ENCODE peak calls at places on chromosomes 11 and 22, in four cellular contexts. Y, L, K and C are unnamed samples. For H3K4me1 and H3K9me3, the result is how much of the 10 kb centered on the place peaks cover.

GRCh38 chr11:120383518-120384155 is 47.4 kb downstream of the ARHGEF12 start:
- DNase-seq in Y (no peak), L (no peak), K (no peak), C (no peak)

GRCh38 chr11:114175706-114176105 is 116.2 kb downstream of the ZBTB16 start:
- DNase-seq in Y (no peak), L (no peak), K (no peak), C (peak)

GRCh38 chr11:57491371-57492061 is 24.0 kb downstream of the SLC43A1 start:
- DNase-seq in Y (peak), L (no peak), K (peak), C (peak)

GRCh38 chr11:63770763-63771162 is 2.2 kb upstream of the ZFTA start:
- DNase-seq in Y (no peak), L (no peak), K (no peak), C (no peak)

GRCh38 chr11:117430293-117430955 is 102.8 kb downstream of the CEP164 start:
- DNase-seq in Y (no peak), L (no peak), K (no peak), C (no peak)

GRCh38 chr11:4851033-4851432 is 2.0 kb upstream of the OR51S1 start:
- DNase-seq in Y (no peak), L (no peak), K (no peak), C (no peak)

GRCh38 chr11:72069787-72070251 is 10.5 kb downstream of the NUMA1 start:
- DNase-seq in Y (peak), L (peak), K (no peak), C (peak)

GRCh38 chr11:73175551-73176144 is 33.5 kb upstream of the FCHSD2 start:
- DNase-seq in Y (no peak), L (peak), K (no peak), C (no peak)

GRCh38 chr11:93577291-93577690 is 34.1 kb upstream of the SMCO4 start:
- DNase-seq in Y (no peak), L (no peak), K (no peak), C (no peak)

GRCh38 chr11:11476499-11476898 is 123.4 kb upstream of the CSNK2A3 start:
- DNase-seq in Y (no peak), L (no peak), K (no peak), C (no peak)

GRCh38 chr11:64553554-64554201 is 37.3 kb upstream of the SLC22A12 start:
- DNase-seq in Y (peak), L (peak), K (peak), C (peak)

GRCh38 chr22:21861856-21862255 is 5.6 kb downstream of the MAPK1 start:
- DNase-seq in Y (no peak), L (no peak), K (no peak), C (no peak)

GRCh38 chr11:113681711-113682410 is 24.2 kb downstream of the TMPRSS5 start:
- DNase-seq in Y (no peak), L (no peak), K (no peak), C (no peak)

GRCh38 chr22:46487318-46487717 is 50.1 kb downstream of the CELSR1 start:
- DNase-seq in Y (no peak), L (no peak), K (no peak), C (peak)

GRCh38 chr11:131392528-131393255 is 22.3 kb downstream of the NTM start:
- DNase-seq in Y (no peak), L (no peak), K (no peak), C (no peak)

GRCh38 chr22:32788884-32789624 is 12.5 kb upstream of the TIMP3 start:
- DNase-seq in Y (no peak), L (no peak), K (no peak), C (no peak)

GRCh38 chr22:46368422-46368821 is 32.9 kb downstream of the TRMU start:
- DNase-seq in Y (no peak), L (no peak), K (no peak), C (no peak)

GRCh38 chr11:75462117-75462653 is 29.2 kb upstream of the KLHL35 start:
- DNase-seq in Y (no peak), L (no peak), K (no peak), C (no peak)

GRCh38 chr11:75467311-75467710 is 34.3 kb upstream of the KLHL35 start:
- DNase-seq in Y (no peak), L (no peak), K (no peak), C (no peak)

GRCh38 chr11:75461136-75461535 is 28.1 kb upstream of the KLHL35 start:
- DNase-seq in Y (no peak), L (no peak), K (no peak), C (no peak)

GRCh38 chr11:75465701-75466531 is 32.9 kb upstream of the KLHL35 start:
- DNase-seq in Y (no peak), L (no peak), K (no peak), C (peak)

DNA sequence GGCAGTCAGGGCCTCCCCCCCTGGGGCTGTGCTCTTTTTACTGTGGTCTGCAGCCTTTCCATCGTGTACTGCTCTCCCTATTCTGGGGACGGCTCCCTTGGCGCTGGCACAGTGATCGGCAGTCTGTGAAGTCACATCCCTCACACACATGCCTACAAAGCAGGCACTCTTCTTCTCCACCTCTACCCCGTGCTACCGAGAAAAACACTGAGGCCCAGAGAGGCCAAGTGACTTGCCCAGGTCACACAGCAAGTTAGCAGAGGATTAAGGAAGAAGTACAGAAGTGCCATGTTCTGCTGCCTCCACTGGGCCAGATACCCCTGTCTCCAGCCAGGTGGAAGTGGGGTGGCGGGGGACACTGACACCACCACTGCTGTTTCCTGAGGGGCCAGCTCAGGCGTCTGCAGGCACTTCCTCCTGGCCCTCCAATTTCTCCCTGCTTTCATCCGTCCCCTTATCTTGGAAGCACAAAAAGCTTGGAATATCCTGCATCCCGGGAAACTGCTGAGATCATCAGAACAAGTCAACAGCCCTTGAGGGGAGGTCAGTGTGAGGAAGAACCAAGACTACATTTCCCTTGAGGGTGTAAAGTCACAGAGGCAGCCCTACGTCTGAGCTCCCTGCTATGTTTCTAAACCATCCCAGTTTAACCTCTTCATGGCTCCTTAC is 30.2 kb upstream of the KLHL35 start:
- DNase-seq in Y (no peak), L (no peak), K (no peak), C (no peak)
- H3K4me1 ChIP-seq in Y (under half), L (under half), K (under half), C (under half)

GRCh38 chr22:49613871-49614270 is 213.8 kb downstream of the BRD1 start:
- DNase-seq in Y (no peak), L (no peak), K (no peak), C (no peak)

GRCh38 chr22:49609207-49609876 is 218.3 kb downstream of the BRD1 start:
- DNase-seq in Y (no peak), L (no peak), K (no peak), C (no peak)

GRCh38 chr22:49616356-49617231 is 211.1 kb downstream of the BRD1 start:
- DNase-seq in Y (no peak), L (no peak), K (no peak), C (no peak)

GRCh38 chr22:49614966-49615965 is 212.4 kb downstream of the BRD1 start:
- DNase-seq in Y (no peak), L (no peak), K (no peak), C (peak)

DNA sequence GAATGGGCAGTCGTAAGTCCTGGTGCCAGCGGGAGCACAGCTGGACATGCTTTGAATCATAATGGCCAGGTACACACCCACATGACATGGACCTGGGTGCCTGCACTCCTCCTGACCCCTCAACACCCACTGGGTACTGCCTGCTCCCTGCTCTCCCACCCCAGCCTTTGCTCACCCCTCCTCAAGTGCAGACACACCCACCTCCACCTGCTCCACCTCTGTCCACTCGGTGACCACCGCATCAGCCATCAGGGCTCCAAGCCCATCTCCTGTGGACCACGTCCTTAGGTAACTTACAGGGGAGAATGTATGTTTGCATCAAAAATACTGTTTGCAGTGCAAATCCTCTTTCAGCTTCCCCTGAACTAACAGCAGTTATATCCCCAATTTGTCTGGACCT is 214.6 kb downstream of the BRD1 start:
- DNase-seq in Y (no peak), L (no peak), K (no peak), C (no peak)
- H3K9me3 ChIP-seq in Y (under half), L (under half), K (under half), C (under half)

DNA sequence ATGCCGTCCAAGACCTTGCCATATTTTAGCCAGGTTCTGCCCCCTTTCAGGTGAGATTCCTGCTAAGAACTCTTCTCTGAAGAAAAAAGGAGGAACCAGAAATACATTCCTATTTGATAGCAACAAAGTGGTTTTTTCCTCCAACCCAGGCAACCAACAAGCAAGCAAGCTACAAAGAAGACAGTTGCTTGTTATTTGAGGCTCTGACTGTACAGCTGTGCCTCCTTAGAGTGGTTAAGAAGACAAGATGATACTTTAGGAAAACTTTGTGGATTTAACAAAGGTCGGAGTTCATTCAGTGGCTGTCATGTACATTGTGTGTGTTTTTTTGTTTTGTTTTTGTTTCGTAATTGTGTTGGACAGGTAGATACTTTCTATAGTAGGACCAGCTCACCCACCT is 21.7 kb downstream of the TEAD1 start:
- DNase-seq in Y (no peak), L (no peak), K (no peak), C (no peak)
- H3K4me1 ChIP-seq in Y (under half), L (under half), K (under half), C (half or more)

DNA sequence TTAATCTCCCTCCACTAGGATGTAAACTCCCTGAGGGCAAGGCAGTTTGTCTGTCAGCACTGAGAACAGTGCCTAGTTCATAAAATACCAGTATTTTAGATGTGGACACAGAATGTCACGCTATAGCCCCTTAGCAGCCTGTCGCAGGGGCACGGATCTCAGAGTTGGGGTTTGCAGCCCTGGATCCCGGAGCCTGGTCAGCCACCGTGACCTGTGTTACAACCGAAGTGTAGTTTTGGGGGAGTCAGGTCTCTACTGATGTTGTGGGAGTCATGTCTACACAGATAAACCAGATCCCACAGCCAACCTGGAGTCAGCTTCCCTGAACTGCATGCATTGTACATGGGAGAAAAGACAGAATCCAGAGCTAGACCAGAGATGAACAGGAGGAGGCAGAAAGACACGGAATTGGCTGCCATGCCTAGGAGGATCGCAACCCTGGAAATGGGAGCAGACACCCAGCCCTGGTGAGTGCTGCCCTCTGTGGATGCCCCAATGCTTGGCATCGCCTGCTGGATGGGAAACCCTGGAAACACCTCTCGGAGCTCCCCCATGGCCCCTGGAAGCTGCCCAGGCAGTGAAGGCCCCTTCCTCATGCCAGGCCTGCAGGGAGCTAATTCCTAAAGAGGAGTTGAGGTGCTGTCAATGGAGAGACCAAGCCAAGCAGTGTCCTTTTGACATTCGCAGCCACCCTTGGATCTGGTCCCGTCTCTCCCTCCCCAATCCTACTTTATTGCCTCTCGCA is 851.3 kb downstream of the TBC1D22A start:
- DNase-seq in Y (no peak), L (no peak), K (no peak), C (no peak)
- H3K9me3 ChIP-seq in Y (under half), L (under half), K (under half), C (under half)

GRCh38 chr11:832529-833113 is at the start of gene CD151:
- DNase-seq in Y (peak), L (no peak), K (no peak), C (peak)
- H3K4me1 ChIP-seq in Y (under half), L (under half), K (half or more), C (half or more)

DNA sequence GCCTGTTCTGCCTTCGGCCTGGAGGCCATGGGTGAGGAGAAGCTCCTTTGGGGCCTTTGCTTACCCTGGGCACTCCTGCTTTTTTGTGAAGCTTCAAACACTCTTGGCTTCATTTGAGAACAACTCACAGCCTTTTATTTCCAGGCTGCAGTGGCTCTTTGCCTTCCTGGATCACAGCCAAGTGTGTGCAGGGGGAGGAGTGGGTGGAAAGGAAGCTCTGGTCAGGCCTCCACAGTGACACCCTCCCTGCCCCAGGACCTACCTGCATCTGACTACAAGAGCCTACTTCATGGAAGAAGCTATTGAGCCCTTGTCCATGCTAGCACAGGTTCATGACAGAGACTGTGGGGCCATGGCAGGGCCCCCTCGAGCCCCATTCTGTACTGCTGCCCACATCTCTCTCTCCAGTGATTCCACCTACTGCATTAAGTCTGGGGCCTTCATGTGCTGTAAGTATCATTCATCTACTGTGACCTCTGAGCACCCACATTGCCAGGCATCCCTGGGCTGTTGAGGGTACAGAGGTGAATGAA is 52.3 kb downstream of the GAB4 start:
- DNase-seq in Y (no peak), L (no peak), K (no peak), C (no peak)
- H3K9me3 ChIP-seq in Y (under half), L (under half), K (under half), C (under half)

GRCh38 chr22:45159652-45160462 is 3.9 kb upstream of the NUP50 start:
- DNase-seq in Y (no peak), L (no peak), K (no peak), C (no peak)

GRCh38 chr22:45164217-45165123 is 745 bp downstream of the NUP50 start:
- DNase-seq in Y (no peak), L (peak), K (peak), C (peak)

GRCh38 chr22:45162531-45162930 is 1.2 kb upstream of the NUP50 start:
- DNase-seq in Y (no peak), L (no peak), K (no peak), C (no peak)

GRCh38 chr22:45163417-45164216 is at the start of gene NUP50:
- DNase-seq in Y (peak), L (peak), K (peak), C (peak)

GRCh38 chr22:45163074-45163416 is 680 bp upstream of the NUP50 start:
- DNase-seq in Y (no peak), L (peak), K (no peak), C (peak)
- H3K4me1 ChIP-seq in Y (under half), L (under half), K (half or more), C (under half)

GRCh38 chr22:48343461-48343860 is 1484.2 kb downstream of the BRD1 start:
- DNase-seq in Y (no peak), L (no peak), K (no peak), C (peak)
- H3K9me3 ChIP-seq in Y (under half), L (under half), K (under half), C (under half)

DNA sequence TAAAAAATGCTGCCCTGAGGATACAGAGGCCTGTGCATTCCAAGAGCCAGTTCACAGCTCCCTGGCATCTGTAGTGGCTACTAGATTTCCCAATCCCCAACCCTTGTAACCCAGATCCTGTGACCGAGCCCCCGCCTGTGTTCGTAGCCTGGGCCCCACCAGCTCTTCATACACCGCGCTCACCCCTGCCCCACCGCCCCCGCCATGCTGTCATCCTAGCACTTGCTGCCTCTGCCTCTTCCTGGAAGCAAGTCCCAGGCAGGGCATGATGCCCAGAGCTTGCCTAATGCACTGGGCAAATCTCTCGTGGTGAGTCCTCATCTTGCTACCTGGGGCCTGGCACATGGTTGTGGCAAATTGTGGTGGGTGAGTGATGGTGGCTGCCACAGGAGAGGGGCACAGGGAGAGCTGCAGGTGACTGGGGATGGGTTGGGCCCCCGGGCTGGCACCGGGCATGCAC is 7.1 kb downstream of the MGAT3 start:
- DNase-seq in Y (no peak), L (no peak), K (no peak), C (peak)
- H3K4me1 ChIP-seq in Y (under half), L (under half), K (under half), C (under half)

GRCh38 chr22:49738006-49738405 is 89.7 kb downstream of the BRD1 start:
- DNase-seq in Y (peak), L (no peak), K (no peak), C (no peak)

GRCh38 chr22:49737101-49737551 is 90.5 kb downstream of the BRD1 start:
- DNase-seq in Y (peak), L (no peak), K (no peak), C (no peak)

GRCh38 chr22:49738566-49738965 is 89.1 kb downstream of the BRD1 start:
- DNase-seq in Y (peak), L (no peak), K (no peak), C (no peak)

GRCh38 chr22:49739138-49739537 is 88.5 kb downstream of the BRD1 start:
- DNase-seq in Y (no peak), L (no peak), K (no peak), C (no peak)

GRCh38 chr22:49740242-49740641 is 87.4 kb downstream of the BRD1 start:
- DNase-seq in Y (peak), L (no peak), K (no peak), C (no peak)
- H3K9me3 ChIP-seq in Y (under half), L (under half), K (under half), C (under half)